ENCODE peak calls at places on chromosomes 6 and 20, in seven cellular contexts. E, Q, O, K, T, R and B are unnamed samples.

GRCh38 chr6:89351632-89352328 is 742 bp downstream of the UBE2J1 start:
- DNase-seq in E (no peak), Q (no peak), O (peak; percentile 18), K (no peak), T (no peak), R (no peak), B (no peak)

GRCh38 chr6:1716845-1717244 is 107.1 kb downstream of the FOXC1 start:
- DNase-seq in E (peak; percentile 12), Q (no peak), O (no peak), K (no peak), T (no peak), R (no peak), B (no peak)

GRCh38 chr20:25685276-25686080 is 11.2 kb downstream of the ZNF337 start:
- DNase-seq in E (no peak), Q (peak; percentile 48), O (no peak), K (no peak), T (no peak), R (no peak), B (no peak)

GRCh38 chr6:31620586-31621319 is at the start of gene PRRC2A:
- DNase-seq in E (no peak), Q (no peak), O (peak; percentile 84), K (peak; percentile 73), T (peak; percentile 81), R (no peak), B (peak; percentile 78)

GRCh38 chr6:41705996-41706835 is 29.2 kb downstream of the TFEB start:
- DNase-seq in E (peak; percentile 64), Q (peak; percentile 95), O (no peak), K (peak; percentile 70), T (peak; percentile 84), R (peak; percentile 34), B (no peak)

GRCh38 chr6:23505021-23505420 is 621.0 kb upstream of the NRSN1 start:
- DNase-seq in E (peak; percentile 52), Q (no peak), O (no peak), K (no peak), T (no peak), R (no peak), B (no peak)

GRCh38 chr6:98833101-98834059 is 994 bp upstream of the POU3F2 start:
- DNase-seq in E (peak; percentile 29), Q (no peak), O (no peak), K (no peak), T (no peak), R (no peak), B (peak; percentile 38)

GRCh38 chr6:34057790-34058189 is 88.1 kb downstream of the GRM4 start:
- DNase-seq in E (no peak), Q (no peak), O (no peak), K (no peak), T (no peak), R (no peak), B (no peak)

GRCh38 chr6:4210619-4211419 is 75.4 kb upstream of the ECI2 start:
- DNase-seq in E (peak; percentile 67), Q (peak; percentile 63), O (peak; percentile 27), K (no peak), T (peak; percentile 49), R (peak; percentile 65), B (peak; percentile 18)

GRCh38 chr6:104940881-104941693 is 15.8 kb upstream of the LIN28B start:
- DNase-seq in E (peak; percentile 26), Q (peak; percentile 9), O (no peak), K (no peak), T (no peak), R (peak; percentile 14), B (peak; percentile 21)

GRCh38 chr6:25411316-25411961 is 132.3 kb downstream of the CARMIL1 start:
- DNase-seq in E (no peak), Q (peak; percentile 70), O (no peak), K (no peak), T (no peak), R (no peak), B (no peak)

GRCh38 chr6:168734523-168734922 is 293.5 kb downstream of the SMOC2 start:
- DNase-seq in E (no peak), Q (no peak), O (no peak), K (no peak), T (no peak), R (no peak), B (no peak)

GRCh38 chr20:16556299-16556698 is 16.9 kb downstream of the KIF16B start:
- DNase-seq in E (peak; percentile 96), Q (no peak), O (no peak), K (no peak), T (no peak), R (no peak), B (no peak)

GRCh38 chr6:15131234-15132195 is 114.4 kb upstream of the JARID2 start:
- DNase-seq in E (peak; percentile 38), Q (no peak), O (no peak), K (no peak), T (no peak), R (no peak), B (no peak)

GRCh38 chr20:10540636-10541493 is 105.8 kb downstream of the SLX4IP start:
- DNase-seq in E (peak; percentile 93), Q (no peak), O (peak; percentile 76), K (no peak), T (peak; percentile 30), R (no peak), B (no peak)

GRCh38 chr20:9015984-9016324 is 52.9 kb upstream of the PLCB4 start:
- DNase-seq in E (peak; percentile 53), Q (no peak), O (no peak), K (no peak), T (no peak), R (no peak), B (no peak)

GRCh38 chr20:52379723-52380336 is 188.3 kb upstream of the ZFP64 start:
- DNase-seq in E (peak; percentile 17), Q (peak; percentile 20), O (peak; percentile 26), K (no peak), T (peak; percentile 18), R (peak; percentile 38), B (no peak)

GRCh38 chr6:30202366-30202765 is 10.8 kb downstream of the TRIM26 start:
- DNase-seq in E (no peak), Q (no peak), O (no peak), K (no peak), T (no peak), R (no peak), B (no peak)

GRCh38 chr6:43828711-43829110 is 58.7 kb downstream of the VEGFA start:
- DNase-seq in E (no peak), Q (peak; percentile 34), O (no peak), K (no peak), T (peak; percentile 40), R (no peak), B (no peak)

GRCh38 chr6:75745404-75745803 is 3.6 kb upstream of the MYO6 start:
- DNase-seq in E (no peak), Q (no peak), O (no peak), K (no peak), T (no peak), R (no peak), B (no peak)

GRCh38 chr20:63501818-63502670 is 3.2 kb upstream of the EEF1A2 start:
- DNase-seq in E (no peak), Q (no peak), O (no peak), K (peak; percentile 94), T (no peak), R (no peak), B (no peak)